ENCODE peak calls at places on chromosome 7, in four cellular contexts. U, B, X and A are unnamed samples.

GRCh38 chr7:132349085-132349484 is 227.2 kb downstream of the PLXNA4 start:
- DNase-seq in B (no peak), X (no peak), U (no peak), A (no peak)

GRCh38 chr7:71636329-71636728 is 504.4 kb downstream of the GALNT17 start:
- DNase-seq in U (no peak), B (no peak), X (no peak), A (no peak)

GRCh38 chr7:135335628-135336139 is 102.0 kb downstream of the STRA8 start:
- DNase-seq in U (peak), X (peak), B (no peak), A (peak)

GRCh38 chr7:158391541-158391940 is 196.1 kb downstream of the PTPRN2 start:
- DNase-seq in U (no peak), B (no peak), X (no peak), A (no peak)

GRCh38 chr7:55172161-55172560 is 153.3 kb downstream of the EGFR start:
- DNase-seq in B (no peak), X (peak), U (no peak), A (no peak)

GRCh38 chr7:25759281-25759680 is 392.7 kb upstream of the NFE2L3 start:
- DNase-seq in U (no peak), X (no peak), B (no peak), A (no peak)

GRCh38 chr7:17099083-17099973 is 199.1 kb upstream of the AHR start:
- DNase-seq in X (peak), U (no peak), B (no peak), A (no peak)

GRCh38 chr7:131039355-131039762 is 288.3 kb upstream of the MKLN1 start:
- DNase-seq in U (no peak), B (no peak), X (no peak), A (no peak)

GRCh38 chr7:121126801-121127534 is 138.5 kb downstream of the CPED1 start:
- DNase-seq in X (peak), B (no peak), U (no peak), A (no peak)

GRCh38 chr7:138865843-138866242 is 67.8 kb upstream of the ATP6V0A4 start:
- DNase-seq in B (no peak), X (peak), U (peak), A (no peak)

GRCh38 chr7:29145553-29146081 is 720 bp downstream of the CPVL start:
- DNase-seq in X (no peak), B (no peak), U (no peak), A (no peak)

GRCh38 chr7:13988765-13989137 is 715 bp downstream of the ETV1 start:
- DNase-seq in X (no peak), U (no peak), B (no peak), A (peak)

GRCh38 chr7:141649137-141649864 is 52.7 kb downstream of the DENND11 start:
- DNase-seq in B (no peak), X (no peak), U (no peak), A (no peak)

GRCh38 chr7:13880789-13881188 is 108.7 kb downstream of the ETV1 start:
- DNase-seq in X (peak), U (no peak), B (no peak), A (no peak)

GRCh38 chr7:16627236-16627635 is 18.3 kb downstream of the ANKMY2 start:
- DNase-seq in B (no peak), X (peak), U (no peak), A (no peak)

GRCh38 chr7:3464900-3465622 is 164.0 kb downstream of the SDK1 start:
- DNase-seq in B (peak), U (no peak), X (no peak), A (no peak)

GRCh38 chr7:5282464-5283316 is at the start of gene SLC29A4:
- DNase-seq in B (no peak), U (no peak), X (no peak), A (no peak)

DNA sequence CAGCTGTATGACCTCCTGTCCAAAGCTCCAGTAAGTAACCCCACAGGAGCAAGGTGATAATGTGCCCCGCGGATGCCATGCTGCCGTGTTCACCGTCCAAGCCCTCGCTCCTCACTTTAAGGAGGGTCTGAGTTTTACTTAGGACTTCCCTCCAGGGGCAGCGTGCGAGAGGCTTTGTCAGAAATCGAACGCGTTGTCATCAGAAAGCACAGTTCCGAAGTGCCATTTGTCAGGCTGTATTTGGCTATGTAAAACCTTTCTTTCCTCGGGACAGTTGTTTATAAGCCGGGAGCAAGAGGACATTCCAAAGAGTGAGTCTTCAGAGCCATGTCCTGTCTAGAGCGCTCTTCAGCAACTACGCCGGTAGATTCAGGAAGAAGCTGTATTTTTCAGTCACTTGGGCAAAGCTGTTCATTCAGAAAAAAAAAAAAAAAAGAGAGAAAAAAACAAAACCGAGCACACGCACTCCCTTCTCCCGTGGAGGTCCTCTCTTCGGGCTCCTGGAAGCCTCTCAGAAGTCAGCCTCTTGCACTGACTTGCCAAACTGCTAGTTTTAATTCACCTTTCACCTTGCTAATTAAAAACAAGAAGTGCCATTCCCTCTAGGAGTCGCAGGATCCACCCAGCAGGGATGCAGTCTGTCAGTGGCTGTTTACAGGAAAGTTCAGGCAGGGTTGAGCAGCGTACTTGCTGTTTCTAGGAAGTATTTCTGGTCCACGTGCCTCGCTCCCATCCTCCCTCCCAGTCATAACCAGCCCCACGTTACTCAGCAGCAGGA is at the start of gene SEMA3E:
- DNase-seq in B (no peak), U (no peak), X (peak), A (no peak)
- H3K4me3 ChIP-seq in B (no peak), U (no peak), X (peak), A (peak)

GRCh38 chr7:143882020-143882610 is 19.9 kb downstream of the TCAF1 start:
- DNase-seq in U (no peak), B (no peak), X (no peak), A (no peak)
- H3K4me3 ChIP-seq in U (no peak), B (no peak), X (peak), A (peak)

DNA sequence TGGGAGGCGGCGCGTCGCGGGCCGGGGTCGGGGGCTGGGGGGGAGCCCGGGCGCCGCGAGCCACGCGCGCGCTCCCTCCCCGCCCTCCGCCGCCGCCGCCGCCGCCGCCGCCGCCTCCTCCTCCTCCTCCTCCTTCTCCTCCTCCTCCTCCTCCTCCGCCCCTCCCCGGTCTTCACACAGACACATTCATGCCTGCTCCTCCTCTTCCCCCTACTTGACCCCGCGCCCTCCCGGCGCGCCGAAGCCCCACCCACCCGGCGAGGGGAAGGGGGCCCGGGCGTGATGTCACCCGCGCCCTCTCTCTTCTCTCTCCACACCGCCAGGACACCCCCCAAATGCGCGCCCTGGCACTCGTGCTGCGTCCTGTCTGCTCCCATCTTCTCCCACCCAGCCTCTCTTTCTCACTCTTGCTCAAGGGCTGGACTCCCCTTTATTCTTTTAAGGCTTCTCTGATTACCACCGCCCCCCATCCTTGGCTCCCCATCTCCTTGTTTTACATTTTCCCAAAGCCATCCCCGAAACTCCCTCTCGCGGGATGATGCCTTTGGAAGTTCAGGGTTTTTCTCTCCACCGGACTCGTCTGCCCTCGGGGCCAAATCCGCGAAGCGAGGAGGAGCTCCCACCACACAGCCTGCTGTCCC is 1.0 kb upstream of the GLI3 start:
- DNase-seq in B (no peak), U (no peak), X (no peak), A (peak)
- H3K4me3 ChIP-seq in B (no peak), U (no peak), X (peak), A (peak)

DNA sequence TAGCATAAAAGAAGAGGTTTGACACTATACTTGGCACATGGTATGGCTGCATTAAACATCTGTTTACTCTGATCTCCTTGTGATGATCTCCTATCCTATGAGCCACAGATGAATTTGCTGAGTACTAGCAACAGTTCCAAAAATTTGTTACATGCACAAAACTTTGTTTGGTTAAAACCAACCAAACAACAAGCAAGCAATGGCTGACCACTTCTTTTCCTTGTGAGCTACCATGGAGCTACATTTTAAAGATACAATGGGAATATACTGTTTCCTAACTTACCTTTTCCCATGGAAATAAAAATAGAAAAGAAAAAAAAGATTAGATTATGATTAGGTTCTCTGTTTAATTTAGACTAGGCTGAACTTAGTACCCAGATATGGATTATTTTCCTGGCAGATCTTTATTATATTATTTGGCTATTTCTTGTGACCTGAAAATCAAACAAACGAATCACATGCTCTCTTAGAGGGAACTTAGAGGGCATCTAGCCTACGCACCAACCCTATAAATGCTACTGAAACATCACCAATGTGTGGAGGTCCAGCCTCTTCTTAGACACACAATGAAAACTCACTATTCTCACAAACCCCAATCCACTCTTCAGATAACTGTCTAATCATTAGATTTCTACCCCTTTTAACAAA is 80.1 kb upstream of the FAM133B start:
- DNase-seq in X (no peak), U (no peak), B (no peak), A (no peak)
- H3K4me3 ChIP-seq in X (no peak), U (no peak), B (no peak), A (no peak)